ENCODE peak calls at places on chromosomes 7 and 10, in four cellular contexts. One of them, this sample, is unnamed.

GRCh38 chr7:101237206-101238067 is at the start of gene CLDN15:
- DNase-seq in GM12878: no peak
- DNase-seq in HepG2: peak
- DNase-seq in H1: peak
- DNase-seq in this sample: peak

GRCh38 chr7:22572937-22573336 is 72.9 kb upstream of the STEAP1B start:
- DNase-seq in GM12878: no peak
- DNase-seq in HepG2: no peak
- DNase-seq in H1: no peak
- DNase-seq in this sample: no peak

GRCh38 chr7:153657182-153657800 is 394.9 kb upstream of the DPP6 start:
- DNase-seq in GM12878: no peak
- DNase-seq in HepG2: no peak
- DNase-seq in H1: peak
- DNase-seq in this sample: no peak

GRCh38 chr7:51259766-51260165 is 56.8 kb downstream of the COBL start:
- DNase-seq in GM12878: no peak
- DNase-seq in HepG2: no peak
- DNase-seq in H1: peak
- DNase-seq in this sample: no peak

GRCh38 chr10:14302035-14302434 is 28.7 kb downstream of the FRMD4A start:
- DNase-seq in GM12878: no peak
- DNase-seq in HepG2: no peak
- DNase-seq in H1: no peak
- DNase-seq in this sample: no peak

GRCh38 chr10:29595636-29596225 is 39.0 kb downstream of the SVIL start:
- DNase-seq in GM12878: no peak
- DNase-seq in HepG2: no peak
- DNase-seq in H1: no peak
- DNase-seq in this sample: no peak

GRCh38 chr7:107723255-107723654 is 20.7 kb upstream of the CBLL1 start:
- DNase-seq in GM12878: no peak
- DNase-seq in HepG2: no peak
- DNase-seq in H1: no peak
- DNase-seq in this sample: no peak

GRCh38 chr7:150648358-150649083 is 16.3 kb upstream of the GIMAP6 start:
- DNase-seq in GM12878: no peak
- DNase-seq in HepG2: no peak
- DNase-seq in H1: no peak
- DNase-seq in this sample: no peak

GRCh38 chr7:82335927-82336326 is 107.7 kb downstream of the CACNA2D1 start:
- DNase-seq in GM12878: no peak
- DNase-seq in HepG2: no peak
- DNase-seq in H1: no peak
- DNase-seq in this sample: peak

DNA sequence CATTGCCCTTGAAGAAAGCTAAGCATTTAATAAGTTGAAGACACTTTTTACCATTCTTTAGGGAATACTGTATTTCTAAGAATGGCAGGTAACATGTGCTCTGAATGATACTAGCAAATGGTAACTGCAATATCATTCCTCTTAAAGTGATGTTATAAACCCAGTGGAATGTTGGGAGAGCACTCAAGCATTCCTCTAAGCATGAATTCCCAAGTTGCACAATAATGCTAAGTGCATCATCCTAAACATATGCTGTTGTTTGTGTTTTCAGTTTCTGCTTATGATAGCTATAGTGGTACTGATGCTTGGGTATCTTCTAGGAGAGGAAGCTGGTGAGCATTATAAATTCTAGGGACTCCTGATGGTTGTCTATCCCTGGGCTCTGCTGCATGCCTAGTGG is 673.9 kb downstream of the PHTF2 start:
- DNase-seq in GM12878: no peak
- DNase-seq in HepG2: no peak
- DNase-seq in H1: no peak
- DNase-seq in this sample: no peak
- TF ChIP-seq GABPA in GM12878: no peak
- TF ChIP-seq GABPA in HepG2: no peak
- TF ChIP-seq GABPA in H1: no peak
- TF ChIP-seq GABPA in this sample: no peak

GRCh38 chr10:44334621-44335184 is 50.2 kb downstream of the CXCL12 start:
- DNase-seq in GM12878: no peak
- DNase-seq in HepG2: no peak
- DNase-seq in H1: no peak
- DNase-seq in this sample: no peak
- TF ChIP-seq TCF12 in GM12878: no peak
- TF ChIP-seq TCF12 in HepG2: no peak
- TF ChIP-seq TCF12 in H1: no peak
- TF ChIP-seq TCF12 in this sample: no peak

GRCh38 chr7:141071260-141071854 is 2.5 kb upstream of the TMEM178B start:
- DNase-seq in GM12878: no peak
- DNase-seq in HepG2: peak
- DNase-seq in H1: peak
- DNase-seq in this sample: peak
- TF ChIP-seq YY1 in GM12878: no peak
- TF ChIP-seq YY1 in HepG2: no peak
- TF ChIP-seq YY1 in H1: peak
- TF ChIP-seq YY1 in this sample: no peak

GRCh38 chr10:112532053-112532658 is 85.1 kb downstream of the VTI1A start:
- DNase-seq in GM12878: peak
- DNase-seq in HepG2: no peak
- DNase-seq in H1: no peak
- DNase-seq in this sample: no peak
- TF ChIP-seq GABPA in GM12878: peak
- TF ChIP-seq GABPA in HepG2: no peak
- TF ChIP-seq GABPA in H1: no peak
- TF ChIP-seq GABPA in this sample: no peak

GRCh38 chr7:90843467-90843866 is 247.3 kb downstream of the CDK14 start:
- DNase-seq in GM12878: no peak
- DNase-seq in HepG2: no peak
- DNase-seq in H1: no peak
- DNase-seq in this sample: no peak
- TF ChIP-seq TCF12 in GM12878: no peak
- TF ChIP-seq TCF12 in HepG2: no peak
- TF ChIP-seq TCF12 in H1: no peak
- TF ChIP-seq TCF12 in this sample: no peak

GRCh38 chr10:32629910-32630309 is 184.0 kb downstream of the CCDC7 start:
- DNase-seq in GM12878: no peak
- DNase-seq in HepG2: no peak
- DNase-seq in H1: no peak
- DNase-seq in this sample: no peak
- TF ChIP-seq YY1 in GM12878: no peak
- TF ChIP-seq YY1 in HepG2: no peak
- TF ChIP-seq YY1 in H1: no peak
- TF ChIP-seq YY1 in this sample: no peak

DNA sequence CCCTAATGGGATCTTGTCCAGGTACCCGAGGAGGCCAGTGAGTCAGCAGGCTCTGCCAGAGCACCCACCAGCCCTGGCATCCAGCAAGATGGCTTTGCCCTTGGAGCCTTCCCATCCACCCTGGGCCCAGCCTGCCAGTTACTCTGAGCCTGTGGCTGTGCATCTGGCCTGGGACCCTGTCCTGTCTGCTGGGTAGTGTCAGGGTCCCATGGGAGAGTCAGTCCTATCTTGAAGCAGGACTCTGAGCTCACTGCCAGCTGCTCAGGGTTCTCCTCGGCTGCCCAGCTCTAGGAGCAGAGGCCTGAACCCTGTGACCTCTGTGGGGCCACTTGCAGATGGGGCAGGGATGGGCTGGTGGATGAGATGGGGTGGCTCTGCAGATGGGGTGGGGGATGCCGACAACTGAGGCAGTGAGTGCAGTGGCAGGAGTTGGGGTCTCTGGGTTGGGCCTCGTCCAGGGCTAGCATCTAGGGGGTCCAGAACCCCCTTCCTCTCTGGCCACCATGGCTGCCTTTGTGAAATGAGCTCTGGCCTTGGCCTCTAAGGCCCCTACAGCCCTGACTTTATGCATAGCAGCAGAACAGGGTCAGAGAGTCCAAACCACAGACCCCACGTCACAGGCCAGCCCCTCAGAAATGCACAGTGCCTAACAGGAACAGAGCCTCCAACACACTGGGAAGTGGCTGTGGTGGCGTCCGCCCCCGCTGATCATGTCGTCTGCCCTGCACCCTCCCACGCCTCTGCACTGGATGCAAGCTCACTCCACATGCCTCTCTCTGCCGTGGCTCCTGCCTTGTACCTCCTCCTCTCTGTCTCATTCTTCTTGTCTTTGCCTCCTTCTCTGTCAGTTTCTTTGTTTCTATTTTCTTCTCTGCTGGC is 88.1 kb upstream of the RET start:
- DNase-seq in GM12878: no peak
- DNase-seq in HepG2: no peak
- DNase-seq in H1: peak
- DNase-seq in this sample: peak
- TF ChIP-seq GABPA in GM12878: no peak
- TF ChIP-seq GABPA in HepG2: no peak
- TF ChIP-seq GABPA in H1: no peak
- TF ChIP-seq GABPA in this sample: no peak

GRCh38 chr7:142338633-142339501 is 81.0 kb upstream of the PRSS58 start:
- DNase-seq in GM12878: no peak
- DNase-seq in HepG2: no peak
- DNase-seq in H1: peak
- DNase-seq in this sample: no peak
- TF ChIP-seq TCF12 in GM12878: no peak
- TF ChIP-seq TCF12 in HepG2: no peak
- TF ChIP-seq TCF12 in H1: no peak
- TF ChIP-seq TCF12 in this sample: no peak

GRCh38 chr10:127908106-127908957 is 1.4 kb downstream of the PTPRE start:
- DNase-seq in GM12878: no peak
- DNase-seq in HepG2: peak
- DNase-seq in H1: no peak
- DNase-seq in this sample: no peak
- TF ChIP-seq YY1 in GM12878: no peak
- TF ChIP-seq YY1 in HepG2: no peak
- TF ChIP-seq YY1 in H1: no peak
- TF ChIP-seq YY1 in this sample: no peak